ENCODE peak calls at places on chromosomes 11 and 22, in four cellular contexts. P is H1, V is GM12878, R is HepG2. Z is an unnamed sample. For H3K36me3 and H3K27me3, the result is how much of the 10 kb centered on the place peaks cover.

GRCh38 chr11:93169950-93170561 is 27.7 kb downstream of the SLC36A4 start:
- DNase-seq in P (no peak), R (peak), V (no peak), Z (peak)

GRCh38 chr11:27471588-27472397 is 797 bp downstream of the LGR4 start:
- DNase-seq in P (peak), R (no peak), V (no peak), Z (no peak)

GRCh38 chr22:33440756-33441155 is 382.6 kb upstream of the SYN3 start:
- DNase-seq in R (no peak), P (no peak), V (no peak), Z (no peak)

GRCh38 chr22:39622881-39623367 is 52.4 kb downstream of the CACNA1I start:
- DNase-seq in P (peak), R (peak), V (no peak), Z (peak)

GRCh38 chr11:16804104-16804947 is 65.9 kb downstream of the C11orf58 start:
- DNase-seq in R (peak), P (no peak), V (no peak), Z (no peak)

GRCh38 chr22:44847892-44848291 is 95.5 kb downstream of the ARHGAP8 start:
- DNase-seq in R (no peak), V (no peak), P (no peak), Z (no peak)

GRCh38 chr11:36455658-36456111 is 54.4 kb downstream of the TRAF6 start:
- DNase-seq in V (no peak), R (no peak), P (no peak), Z (peak)

GRCh38 chr11:13423372-13423771 is 39.6 kb downstream of the BTBD10 start:
- DNase-seq in P (no peak), R (no peak), V (no peak), Z (no peak)

GRCh38 chr11:61332266-61332822 is 561 bp downstream of the DDB1 start:
- DNase-seq in R (peak), P (no peak), V (no peak), Z (peak)

GRCh38 chr11:30960387-30960992 is 374.3 kb upstream of the MPPED2 start:
- DNase-seq in P (no peak), R (peak), V (no peak), Z (peak)

GRCh38 chr11:74097838-74098237 is 73.0 kb downstream of the C2CD3 start:
- DNase-seq in V (no peak), P (no peak), R (no peak), Z (no peak)

GRCh38 chr11:74106125-74106524 is 64.7 kb downstream of the C2CD3 start:
- DNase-seq in R (no peak), P (no peak), V (no peak), Z (no peak)

GRCh38 chr11:74100231-74100630 is 70.6 kb downstream of the C2CD3 start:
- DNase-seq in P (no peak), V (no peak), R (no peak), Z (no peak)

GRCh38 chr11:74100735-74101134 is 70.1 kb downstream of the C2CD3 start:
- DNase-seq in P (no peak), V (no peak), R (no peak), Z (no peak)
- H3K36me3 ChIP-seq in P (under half), V (under half), R (under half), Z (under half)

GRCh38 chr11:72577271-72577681 is 96.9 kb downstream of the PDE2A start:
- DNase-seq in V (no peak), R (no peak), P (no peak), Z (no peak)
- H3K27me3 ChIP-seq in V (under half), R (under half), P (under half), Z (under half)

DNA sequence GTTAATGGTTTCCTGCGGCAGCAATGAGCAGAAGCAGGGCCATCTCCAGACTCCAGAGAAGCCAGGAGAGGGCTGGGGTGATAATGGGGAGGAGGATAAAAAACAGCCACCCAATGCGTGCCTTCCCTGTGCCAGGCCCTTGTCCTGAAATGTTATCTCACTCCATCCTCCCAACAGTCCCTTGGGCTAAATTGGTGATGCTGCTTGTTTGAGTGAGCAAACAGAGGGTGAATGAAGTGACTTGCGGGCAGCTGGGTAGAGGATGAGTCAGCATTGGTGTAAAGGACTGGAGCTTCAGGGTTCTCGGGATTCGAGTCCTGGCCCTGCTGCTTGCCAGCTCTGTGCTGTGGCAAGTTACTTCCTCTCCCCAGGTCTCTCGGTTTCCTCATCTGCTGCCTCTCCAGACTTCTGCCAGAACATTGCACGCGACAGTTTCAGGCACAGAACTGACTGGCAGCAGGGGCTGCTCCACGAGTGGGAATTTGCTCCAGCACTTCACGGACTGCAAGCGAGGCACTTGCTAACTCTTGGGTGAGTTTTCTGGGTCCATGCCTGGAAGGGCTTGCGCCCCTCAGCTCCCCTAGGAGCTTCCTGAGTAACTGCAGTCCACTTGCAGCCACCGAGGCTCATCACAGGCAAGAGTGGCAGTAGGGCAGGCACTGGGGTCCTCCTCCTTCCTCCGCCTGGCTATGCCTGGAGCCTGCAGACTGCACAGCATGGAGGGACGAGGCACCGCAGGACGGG is at the start of gene P2RY6:
- DNase-seq in V (no peak), R (peak), P (no peak), Z (no peak)
- TF ChIP-seq SUZ12 in V (no peak), R (no peak), P (no peak), Z (no peak)

GRCh38 chr11:18000760-18001159 is 12.1 kb downstream of the SERGEF start:
- DNase-seq in P (no peak), V (no peak), R (peak), Z (no peak)
- H3K36me3 ChIP-seq in P (under half), V (under half), R (under half), Z (under half)

GRCh38 chr22:30225220-30225922 is 21.2 kb downstream of the LIF start:
- DNase-seq in P (no peak), R (no peak), V (no peak), Z (no peak)

GRCh38 chr22:30228509-30229359 is 17.8 kb downstream of the LIF start:
- DNase-seq in P (no peak), V (no peak), R (no peak), Z (peak)

GRCh38 chr22:30230330-30230729 is 16.2 kb downstream of the LIF start:
- DNase-seq in V (no peak), P (no peak), R (no peak), Z (no peak)

GRCh38 chr22:30226192-30226832 is 20.2 kb downstream of the LIF start:
- DNase-seq in V (no peak), P (no peak), R (peak), Z (no peak)

GRCh38 chr22:30227438-30228228 is 18.9 kb downstream of the LIF start:
- DNase-seq in P (no peak), V (no peak), R (no peak), Z (no peak)
- H3K27me3 ChIP-seq in P (under half), V (under half), R (under half), Z (under half)

GRCh38 chr11:87422566-87422965 is 384.8 kb downstream of the TMEM135 start:
- DNase-seq in R (no peak), V (no peak), P (no peak), Z (peak)
- TF ChIP-seq SUZ12 in R (no peak), V (no peak), P (no peak), Z (no peak)

DNA sequence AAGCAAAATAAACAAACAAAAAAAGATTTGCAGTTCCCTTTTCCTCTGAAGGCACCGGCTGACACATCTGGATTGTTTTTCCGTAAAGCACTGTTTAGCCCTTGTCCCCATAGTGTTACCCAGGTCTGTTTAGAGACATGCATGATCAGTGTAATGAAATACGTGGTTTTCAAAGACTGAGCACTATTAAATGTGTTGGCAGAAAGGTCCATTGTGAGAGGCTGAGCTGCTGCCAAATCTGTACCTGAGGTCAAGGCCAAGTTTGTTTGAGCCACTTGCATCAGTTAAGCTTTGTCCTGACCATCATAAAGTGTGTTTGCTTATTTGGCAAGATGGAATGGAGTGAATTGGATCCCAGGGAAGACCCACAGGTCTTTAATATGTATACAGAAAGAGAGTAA is 26.3 kb downstream of the CTR9 start:
- DNase-seq in V (no peak), R (peak), P (no peak), Z (no peak)
- H3K36me3 ChIP-seq in V (under half), R (under half), P (under half), Z (half or more)

GRCh38 chr11:118263694-118264567 is at the start of gene MPZL2:
- DNase-seq in P (peak), V (no peak), R (peak), Z (no peak)
- H3K27me3 ChIP-seq in P (under half), V (under half), R (under half), Z (under half)

DNA sequence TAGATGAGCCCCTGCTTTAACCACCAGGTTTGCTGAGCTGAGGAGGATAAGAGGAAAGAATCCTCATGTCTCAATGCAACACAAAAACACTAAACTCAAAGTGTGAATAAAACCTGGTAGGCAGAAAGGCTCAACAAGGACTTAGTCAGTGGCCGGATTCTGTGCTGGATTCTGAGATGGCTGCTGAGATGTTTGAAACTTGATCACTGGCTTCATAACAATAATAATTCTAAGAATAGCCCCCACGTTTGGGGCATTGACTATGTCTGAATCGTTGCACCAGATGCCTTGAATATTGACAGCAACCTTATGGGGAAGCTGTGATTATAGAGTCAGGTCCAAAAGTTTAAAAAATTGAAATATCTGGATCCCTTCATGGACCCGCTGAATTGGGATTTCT is 4.6 kb downstream of the DKK3 start:
- DNase-seq in P (no peak), V (no peak), R (no peak), Z (no peak)
- TF ChIP-seq SUZ12 in P (no peak), V (no peak), R (no peak), Z (no peak)

DNA sequence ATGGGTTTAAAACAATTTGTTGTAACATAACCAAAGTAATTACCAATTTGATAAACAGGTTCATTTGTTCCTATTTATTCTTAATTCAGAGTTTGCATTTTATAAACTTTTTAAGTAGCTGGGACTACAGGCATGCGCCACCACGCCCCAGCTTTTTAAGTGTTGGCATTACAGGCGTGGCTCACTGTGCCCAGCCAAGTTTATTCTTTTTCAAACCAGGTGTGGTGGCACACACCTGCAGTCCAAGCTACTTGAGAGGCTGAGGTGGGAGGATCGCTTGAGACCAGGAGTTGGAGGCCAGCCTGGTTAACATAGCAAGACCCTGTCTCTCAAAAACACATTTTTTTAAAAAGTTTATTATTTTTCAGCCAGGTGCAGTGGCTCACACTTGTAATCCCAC is 19.1 kb downstream of the PPFIA1 start:
- DNase-seq in P (no peak), R (no peak), V (no peak), Z (no peak)
- H3K36me3 ChIP-seq in P (under half), R (under half), V (under half), Z (half or more)